ENCODE peak calls at places on chromosome 11, in four cellular contexts. H is stimulated activated CD8-positive, alpha-beta memory T cell treated with anti-CD3 and anti-CD28 coated beads, Interleukin-4, amount 100 ng/mL, for 48 hours; N is NAMALWA; R is Calu3. U is an unnamed sample.
A peak's percentile ranks its signal among the peaks of the same experiment; 100 is the strongest.

GRCh38 chr11:26285593-26285992 is 46.3 kb upstream of the ANO3 start:
- DNase-seq in N (no peak), R (no peak), H (no peak), U (no peak)

GRCh38 chr11:65611758-65612603 is 2.0 kb downstream of the MAP3K11 start:
- DNase-seq in R (no peak), N (no peak), H (no peak), U (no peak)

GRCh38 chr11:65714433-65714832 is 2.4 kb downstream of the KAT5 start:
- DNase-seq in N (no peak), R (no peak), H (no peak), U (no peak)

GRCh38 chr11:27971256-27971655 is 136.7 kb downstream of the KIF18A start:
- DNase-seq in N (no peak), H (no peak), R (no peak), U (no peak)

GRCh38 chr11:87176044-87176443 is 138.3 kb downstream of the TMEM135 start:
- DNase-seq in R (no peak), H (no peak), N (no peak), U (no peak)

GRCh38 chr11:47326198-47326597 is 26.3 kb downstream of the MYBPC3 start:
- DNase-seq in H (no peak), R (no peak), N (no peak), U (no peak)

GRCh38 chr11:112837162-112837826 is 123.9 kb upstream of the NCAM1 start:
- DNase-seq in N (peak; percentile 1), R (no peak), H (no peak), U (no peak)

GRCh38 chr11:115645631-115646271 is 141.5 kb upstream of the CADM1 start:
- DNase-seq in H (no peak), R (no peak), N (no peak), U (no peak)

U was measured in KG1.